ENCODE peak calls at places on chromosomes 13 and 19, in nine cellular contexts. One of them, this sample, is unnamed.
A peak's percentile ranks its signal among the peaks of the same experiment; 100 is the strongest.

GRCh38 chr13:21583496-21583895 is 20.5 kb downstream of the MICU2 start:
- DNase-seq in cardiac fibroblast: peak; percentile 46
- DNase-seq in GM12865: no peak
- DNase-seq in foreskin keratinocyte: no peak
- DNase-seq in fibroblast of pulmonary artery: peak; percentile 55
- DNase-seq in thoracic aorta: no peak
- DNase-seq in heart left ventricle: no peak
- DNase-seq in fibroblast of mammary gland: no peak
- DNase-seq in left ventricle myocardium inferior: no peak
- DNase-seq in this sample: no peak

GRCh38 chr13:100280681-100281080 is 191.8 kb downstream of the PCCA start:
- DNase-seq in left ventricle myocardium inferior: no peak
- DNase-seq in heart left ventricle: no peak
- DNase-seq in thoracic aorta: no peak
- DNase-seq in GM12865: no peak
- DNase-seq in fibroblast of mammary gland: peak; percentile 47
- DNase-seq in fibroblast of pulmonary artery: peak; percentile 12
- DNase-seq in foreskin keratinocyte: peak; percentile 47
- DNase-seq in cardiac fibroblast: peak; percentile 48
- DNase-seq in this sample: no peak

GRCh38 chr13:58855283-58855682 is 1223.7 kb downstream of the PCDH17 start:
- DNase-seq in fibroblast of mammary gland: no peak
- DNase-seq in fibroblast of pulmonary artery: peak; percentile 8
- DNase-seq in heart left ventricle: no peak
- DNase-seq in foreskin keratinocyte: no peak
- DNase-seq in left ventricle myocardium inferior: no peak
- DNase-seq in cardiac fibroblast: peak; percentile 44
- DNase-seq in thoracic aorta: no peak
- DNase-seq in GM12865: no peak
- DNase-seq in this sample: no peak

GRCh38 chr13:35817642-35818576 is 313.3 kb downstream of the DCLK1 start:
- DNase-seq in left ventricle myocardium inferior: no peak
- DNase-seq in GM12865: no peak
- DNase-seq in fibroblast of pulmonary artery: no peak
- DNase-seq in fibroblast of mammary gland: peak; percentile 16
- DNase-seq in thoracic aorta: no peak
- DNase-seq in heart left ventricle: no peak
- DNase-seq in foreskin keratinocyte: no peak
- DNase-seq in cardiac fibroblast: no peak
- DNase-seq in this sample: no peak

GRCh38 chr13:101155920-101156319 is 260.4 kb downstream of the NALCN start:
- DNase-seq in fibroblast of mammary gland: peak; percentile 16
- DNase-seq in GM12865: no peak
- DNase-seq in thoracic aorta: no peak
- DNase-seq in heart left ventricle: no peak
- DNase-seq in left ventricle myocardium inferior: no peak
- DNase-seq in foreskin keratinocyte: no peak
- DNase-seq in fibroblast of pulmonary artery: no peak
- DNase-seq in cardiac fibroblast: no peak
- DNase-seq in this sample: no peak

GRCh38 chr13:57045816-57046691 is 94.7 kb upstream of the PRR20A start:
- DNase-seq in fibroblast of mammary gland: no peak
- DNase-seq in fibroblast of pulmonary artery: peak; percentile 50
- DNase-seq in foreskin keratinocyte: no peak
- DNase-seq in thoracic aorta: no peak
- DNase-seq in cardiac fibroblast: no peak
- DNase-seq in left ventricle myocardium inferior: no peak
- DNase-seq in GM12865: no peak
- DNase-seq in heart left ventricle: no peak
- DNase-seq in this sample: no peak

GRCh38 chr19:7680606-7681335 is at the start of gene TRAPPC5:
- DNase-seq in left ventricle myocardium inferior: peak; percentile 86
- DNase-seq in heart left ventricle: peak; percentile 93
- DNase-seq in cardiac fibroblast: peak; percentile 74
- DNase-seq in foreskin keratinocyte: peak; percentile 30
- DNase-seq in GM12865: peak; percentile 92
- DNase-seq in thoracic aorta: no peak
- DNase-seq in fibroblast of mammary gland: peak; percentile 72
- DNase-seq in fibroblast of pulmonary artery: peak; percentile 84
- DNase-seq in this sample: no peak

GRCh38 chr13:40181203-40181845 is 485.1 kb downstream of the FOXO1 start:
- DNase-seq in fibroblast of pulmonary artery: peak; percentile 94
- DNase-seq in cardiac fibroblast: peak; percentile 80
- DNase-seq in fibroblast of mammary gland: peak; percentile 89
- DNase-seq in GM12865: no peak
- DNase-seq in thoracic aorta: no peak
- DNase-seq in left ventricle myocardium inferior: no peak
- DNase-seq in heart left ventricle: no peak
- DNase-seq in foreskin keratinocyte: no peak
- DNase-seq in this sample: no peak

GRCh38 chr13:105798541-105798940 is 736.9 kb downstream of the EFNB2 start:
- DNase-seq in GM12865: no peak
- DNase-seq in heart left ventricle: no peak
- DNase-seq in fibroblast of pulmonary artery: no peak
- DNase-seq in left ventricle myocardium inferior: no peak
- DNase-seq in foreskin keratinocyte: no peak
- DNase-seq in cardiac fibroblast: no peak
- DNase-seq in thoracic aorta: no peak
- DNase-seq in fibroblast of mammary gland: no peak
- DNase-seq in this sample: no peak

GRCh38 chr19:47698631-47699359 is 14.4 kb upstream of the EHD2 start:
- DNase-seq in GM12865: no peak
- DNase-seq in thoracic aorta: no peak
- DNase-seq in fibroblast of pulmonary artery: no peak
- DNase-seq in fibroblast of mammary gland: no peak
- DNase-seq in cardiac fibroblast: no peak
- DNase-seq in foreskin keratinocyte: no peak
- DNase-seq in left ventricle myocardium inferior: no peak
- DNase-seq in heart left ventricle: no peak
- DNase-seq in this sample: no peak

GRCh38 chr13:111474136-111475002 is 153.9 kb downstream of the TEX29 start:
- DNase-seq in foreskin keratinocyte: no peak
- DNase-seq in GM12865: peak; percentile 38
- DNase-seq in fibroblast of mammary gland: peak; percentile 48
- DNase-seq in cardiac fibroblast: peak; percentile 63
- DNase-seq in heart left ventricle: no peak
- DNase-seq in fibroblast of pulmonary artery: peak; percentile 55
- DNase-seq in left ventricle myocardium inferior: no peak
- DNase-seq in thoracic aorta: no peak
- DNase-seq in this sample: peak; percentile 2

GRCh38 chr13:87255394-87255793 is 415.8 kb upstream of the SLITRK5 start:
- DNase-seq in cardiac fibroblast: no peak
- DNase-seq in fibroblast of pulmonary artery: no peak
- DNase-seq in GM12865: no peak
- DNase-seq in heart left ventricle: no peak
- DNase-seq in left ventricle myocardium inferior: no peak
- DNase-seq in thoracic aorta: no peak
- DNase-seq in foreskin keratinocyte: no peak
- DNase-seq in fibroblast of mammary gland: no peak
- DNase-seq in this sample: no peak

GRCh38 chr13:87259479-87260083 is 411.6 kb upstream of the SLITRK5 start:
- DNase-seq in GM12865: no peak
- DNase-seq in foreskin keratinocyte: no peak
- DNase-seq in heart left ventricle: no peak
- DNase-seq in fibroblast of mammary gland: no peak
- DNase-seq in fibroblast of pulmonary artery: no peak
- DNase-seq in cardiac fibroblast: no peak
- DNase-seq in left ventricle myocardium inferior: no peak
- DNase-seq in thoracic aorta: no peak
- DNase-seq in this sample: no peak
- TF ChIP-seq CTCF in GM12865: no peak
- TF ChIP-seq CTCF in foreskin keratinocyte: no peak
- TF ChIP-seq CTCF in heart left ventricle: peak; percentile 21
- TF ChIP-seq CTCF in fibroblast of mammary gland: no peak
- TF ChIP-seq CTCF in fibroblast of pulmonary artery: peak; percentile 1
- TF ChIP-seq CTCF in cardiac fibroblast: no peak
- TF ChIP-seq CTCF in left ventricle myocardium inferior: peak; percentile 24
- TF ChIP-seq CTCF in thoracic aorta: no peak
- TF ChIP-seq CTCF in this sample: peak; percentile 63

GRCh38 chr13:74132152-74132767 is 1.9 kb downstream of the KLF12 start:
- DNase-seq in fibroblast of mammary gland: no peak
- DNase-seq in heart left ventricle: no peak
- DNase-seq in foreskin keratinocyte: no peak
- DNase-seq in cardiac fibroblast: peak; percentile 25
- DNase-seq in GM12865: peak; percentile 66
- DNase-seq in fibroblast of pulmonary artery: peak; percentile 46
- DNase-seq in left ventricle myocardium inferior: no peak
- DNase-seq in thoracic aorta: no peak
- DNase-seq in this sample: no peak

GRCh38 chr13:74129500-74130144 is 4.6 kb downstream of the KLF12 start:
- DNase-seq in cardiac fibroblast: peak; percentile 22
- DNase-seq in fibroblast of mammary gland: peak; percentile 52
- DNase-seq in left ventricle myocardium inferior: peak; percentile 21
- DNase-seq in fibroblast of pulmonary artery: no peak
- DNase-seq in foreskin keratinocyte: no peak
- DNase-seq in GM12865: peak; percentile 60
- DNase-seq in heart left ventricle: peak; percentile 32
- DNase-seq in thoracic aorta: no peak
- DNase-seq in this sample: no peak

GRCh38 chr13:74132768-74133656 is 1.2 kb downstream of the KLF12 start:
- DNase-seq in thoracic aorta: no peak
- DNase-seq in fibroblast of pulmonary artery: peak; percentile 62
- DNase-seq in left ventricle myocardium inferior: peak; percentile 28
- DNase-seq in heart left ventricle: peak; percentile 51
- DNase-seq in cardiac fibroblast: peak; percentile 40
- DNase-seq in GM12865: peak; percentile 49
- DNase-seq in fibroblast of mammary gland: no peak
- DNase-seq in foreskin keratinocyte: no peak
- DNase-seq in this sample: no peak

GRCh38 chr13:74131206-74131605 is 3.0 kb downstream of the KLF12 start:
- DNase-seq in fibroblast of pulmonary artery: no peak
- DNase-seq in foreskin keratinocyte: no peak
- DNase-seq in left ventricle myocardium inferior: no peak
- DNase-seq in thoracic aorta: no peak
- DNase-seq in fibroblast of mammary gland: no peak
- DNase-seq in GM12865: no peak
- DNase-seq in heart left ventricle: no peak
- DNase-seq in cardiac fibroblast: no peak
- DNase-seq in this sample: no peak

DNA sequence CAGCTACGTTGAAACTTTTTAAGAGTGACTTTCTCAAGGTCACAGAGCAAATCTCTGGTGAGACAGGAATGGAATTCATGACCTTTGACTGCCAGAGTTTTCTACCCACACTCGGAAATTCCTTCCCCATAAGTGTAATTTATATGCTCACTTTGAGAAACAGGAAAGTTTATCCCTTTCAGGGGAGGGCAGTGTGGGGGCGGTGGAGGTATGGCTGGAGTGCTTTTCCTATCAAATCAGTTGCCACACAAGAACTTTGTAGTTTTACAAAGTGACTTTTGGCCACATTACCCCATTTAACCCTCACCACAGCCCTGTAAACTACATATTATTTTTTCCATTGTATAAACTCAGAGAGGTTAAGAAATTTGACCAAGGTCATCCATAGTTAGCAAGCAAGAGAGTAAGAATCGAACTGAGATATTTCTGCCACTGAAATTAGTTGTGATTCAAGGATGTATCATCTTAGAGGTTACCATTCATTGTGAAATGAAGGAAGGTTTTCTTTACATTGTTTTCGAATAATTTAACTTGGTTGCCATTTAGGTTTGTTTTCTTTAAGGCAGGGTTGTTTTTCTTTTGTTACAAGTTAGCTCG is 5.9 kb downstream of the KLF12 start:
- DNase-seq in fibroblast of mammary gland: peak; percentile 38
- DNase-seq in fibroblast of pulmonary artery: peak; percentile 62
- DNase-seq in left ventricle myocardium inferior: no peak
- DNase-seq in cardiac fibroblast: peak; percentile 66
- DNase-seq in heart left ventricle: no peak
- DNase-seq in thoracic aorta: no peak
- DNase-seq in foreskin keratinocyte: no peak
- DNase-seq in GM12865: no peak
- DNase-seq in this sample: no peak
- TF ChIP-seq CTCF in fibroblast of mammary gland: no peak
- TF ChIP-seq CTCF in fibroblast of pulmonary artery: no peak
- TF ChIP-seq CTCF in left ventricle myocardium inferior: no peak
- TF ChIP-seq CTCF in cardiac fibroblast: no peak
- TF ChIP-seq CTCF in heart left ventricle: no peak
- TF ChIP-seq CTCF in thoracic aorta: no peak
- TF ChIP-seq CTCF in foreskin keratinocyte: no peak
- TF ChIP-seq CTCF in GM12865: no peak
- TF ChIP-seq CTCF in this sample: no peak

GRCh38 chr13:38849316-38849715 is 141.3 kb downstream of the STOML3 start:
- DNase-seq in GM12865: no peak
- DNase-seq in fibroblast of pulmonary artery: no peak
- DNase-seq in cardiac fibroblast: peak; percentile 4
- DNase-seq in fibroblast of mammary gland: peak; percentile 7
- DNase-seq in foreskin keratinocyte: peak; percentile 85
- DNase-seq in left ventricle myocardium inferior: no peak
- DNase-seq in heart left ventricle: no peak
- DNase-seq in thoracic aorta: no peak
- DNase-seq in this sample: no peak
- TF ChIP-seq CTCF in GM12865: no peak
- TF ChIP-seq CTCF in fibroblast of pulmonary artery: no peak
- TF ChIP-seq CTCF in cardiac fibroblast: no peak
- TF ChIP-seq CTCF in fibroblast of mammary gland: no peak
- TF ChIP-seq CTCF in foreskin keratinocyte: no peak
- TF ChIP-seq CTCF in left ventricle myocardium inferior: no peak
- TF ChIP-seq CTCF in heart left ventricle: no peak
- TF ChIP-seq CTCF in thoracic aorta: no peak
- TF ChIP-seq CTCF in this sample: no peak

GRCh38 chr13:91740811-91741210 is 342.4 kb downstream of the GPC5 start:
- DNase-seq in left ventricle myocardium inferior: no peak
- DNase-seq in GM12865: no peak
- DNase-seq in heart left ventricle: no peak
- DNase-seq in fibroblast of pulmonary artery: no peak
- DNase-seq in thoracic aorta: no peak
- DNase-seq in fibroblast of mammary gland: no peak
- DNase-seq in cardiac fibroblast: no peak
- DNase-seq in foreskin keratinocyte: no peak
- DNase-seq in this sample: no peak

GRCh38 chr13:91741925-91742324 is 343.5 kb downstream of the GPC5 start:
- DNase-seq in foreskin keratinocyte: no peak
- DNase-seq in fibroblast of pulmonary artery: no peak
- DNase-seq in thoracic aorta: no peak
- DNase-seq in heart left ventricle: no peak
- DNase-seq in cardiac fibroblast: no peak
- DNase-seq in left ventricle myocardium inferior: no peak
- DNase-seq in GM12865: no peak
- DNase-seq in fibroblast of mammary gland: no peak
- DNase-seq in this sample: no peak

GRCh38 chr13:91744284-91744683 is 345.9 kb downstream of the GPC5 start:
- DNase-seq in thoracic aorta: no peak
- DNase-seq in GM12865: no peak
- DNase-seq in left ventricle myocardium inferior: no peak
- DNase-seq in cardiac fibroblast: no peak
- DNase-seq in fibroblast of mammary gland: no peak
- DNase-seq in fibroblast of pulmonary artery: no peak
- DNase-seq in heart left ventricle: no peak
- DNase-seq in foreskin keratinocyte: no peak
- DNase-seq in this sample: no peak

DNA sequence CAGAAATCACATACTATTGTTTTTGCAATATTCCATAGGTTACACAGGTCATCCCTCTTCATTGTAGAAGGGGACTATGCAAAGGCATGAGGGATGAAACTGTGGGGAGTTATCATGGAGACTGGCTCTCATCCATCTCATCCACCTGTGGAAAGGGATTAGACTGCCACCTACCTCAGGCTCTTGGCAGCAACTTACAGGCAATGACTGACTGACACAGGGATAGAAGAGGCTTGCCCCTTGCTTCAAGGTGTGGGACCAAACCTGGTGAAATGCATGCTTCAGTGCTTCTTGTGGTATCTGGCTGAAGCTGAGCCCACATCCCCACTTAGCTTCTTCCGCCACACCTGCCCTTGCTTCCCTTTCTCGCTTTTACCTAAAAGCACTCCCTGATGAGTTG is 341.3 kb downstream of the GPC5 start:
- DNase-seq in foreskin keratinocyte: no peak
- DNase-seq in GM12865: no peak
- DNase-seq in fibroblast of mammary gland: no peak
- DNase-seq in heart left ventricle: no peak
- DNase-seq in cardiac fibroblast: no peak
- DNase-seq in fibroblast of pulmonary artery: no peak
- DNase-seq in left ventricle myocardium inferior: no peak
- DNase-seq in thoracic aorta: no peak
- DNase-seq in this sample: no peak
- TF ChIP-seq CTCF in foreskin keratinocyte: no peak
- TF ChIP-seq CTCF in GM12865: no peak
- TF ChIP-seq CTCF in fibroblast of mammary gland: no peak
- TF ChIP-seq CTCF in heart left ventricle: no peak
- TF ChIP-seq CTCF in cardiac fibroblast: no peak
- TF ChIP-seq CTCF in fibroblast of pulmonary artery: no peak
- TF ChIP-seq CTCF in left ventricle myocardium inferior: no peak
- TF ChIP-seq CTCF in thoracic aorta: no peak
- TF ChIP-seq CTCF in this sample: no peak